ENCODE peak calls at places on chromosomes 16 and 17, in seven cellular contexts. One of them, this sample, is unnamed.

GRCh38 chr16:25010542-25010941 is 4.6 kb downstream of the ARHGAP17 start:
- DNase-seq in aorta: no peak
- DNase-seq in WERI-Rb-1: no peak
- DNase-seq in AG10803: no peak
- DNase-seq in AG04450: no peak
- DNase-seq in upper lobe of right lung: no peak
- DNase-seq in body of pancreas: no peak
- DNase-seq in this sample: no peak

GRCh38 chr17:76123127-76123499 is 17.9 kb downstream of the FOXJ1 start:
- DNase-seq in AG04450: no peak
- DNase-seq in aorta: no peak
- DNase-seq in AG10803: no peak
- DNase-seq in WERI-Rb-1: no peak
- DNase-seq in upper lobe of right lung: no peak
- DNase-seq in body of pancreas: no peak
- DNase-seq in this sample: no peak

GRCh38 chr17:12789976-12790805 is 893 bp downstream of the ARHGAP44 start:
- DNase-seq in upper lobe of right lung: peak
- DNase-seq in body of pancreas: peak
- DNase-seq in AG10803: no peak
- DNase-seq in AG04450: no peak
- DNase-seq in WERI-Rb-1: peak
- DNase-seq in aorta: peak
- DNase-seq in this sample: no peak

GRCh38 chr17:9350083-9350482 is 225.5 kb downstream of the STX8 start:
- DNase-seq in WERI-Rb-1: no peak
- DNase-seq in body of pancreas: no peak
- DNase-seq in upper lobe of right lung: no peak
- DNase-seq in AG04450: peak
- DNase-seq in aorta: no peak
- DNase-seq in AG10803: peak
- DNase-seq in this sample: peak

GRCh38 chr16:87686697-87687570 is 78.9 kb downstream of the KLHDC4 start:
- DNase-seq in body of pancreas: no peak
- DNase-seq in WERI-Rb-1: no peak
- DNase-seq in aorta: no peak
- DNase-seq in AG10803: peak
- DNase-seq in upper lobe of right lung: no peak
- DNase-seq in AG04450: no peak
- DNase-seq in this sample: no peak

GRCh38 chr17:19978206-19978802 is 676 bp upstream of the AKAP10 start:
- DNase-seq in body of pancreas: no peak
- DNase-seq in AG10803: peak
- DNase-seq in aorta: no peak
- DNase-seq in AG04450: no peak
- DNase-seq in upper lobe of right lung: no peak
- DNase-seq in WERI-Rb-1: no peak
- DNase-seq in this sample: no peak

GRCh38 chr17:51612692-51613091 is 352.3 kb downstream of the UTP18 start:
- DNase-seq in AG04450: no peak
- DNase-seq in aorta: no peak
- DNase-seq in WERI-Rb-1: no peak
- DNase-seq in AG10803: no peak
- DNase-seq in body of pancreas: no peak
- DNase-seq in upper lobe of right lung: no peak
- DNase-seq in this sample: no peak

GRCh38 chr17:3512512-3513171 is 36.8 kb downstream of the ASPA start:
- DNase-seq in aorta: peak
- DNase-seq in WERI-Rb-1: no peak
- DNase-seq in upper lobe of right lung: no peak
- DNase-seq in body of pancreas: peak
- DNase-seq in AG04450: no peak
- DNase-seq in AG10803: peak
- DNase-seq in this sample: no peak

GRCh38 chr16:80899804-80900592 is 95.6 kb upstream of the CDYL2 start:
- DNase-seq in aorta: peak
- DNase-seq in upper lobe of right lung: peak
- DNase-seq in body of pancreas: peak
- DNase-seq in WERI-Rb-1: no peak
- DNase-seq in AG10803: peak
- DNase-seq in AG04450: peak
- DNase-seq in this sample: peak

GRCh38 chr17:58362368-58363014 is 10.5 kb upstream of the SUPT4H1 start:
- DNase-seq in body of pancreas: no peak
- DNase-seq in upper lobe of right lung: no peak
- DNase-seq in aorta: no peak
- DNase-seq in AG10803: no peak
- DNase-seq in AG04450: no peak
- DNase-seq in WERI-Rb-1: no peak
- DNase-seq in this sample: no peak

GRCh38 chr16:425740-426114 is 278 bp downstream of the RAB11FIP3 start:
- DNase-seq in aorta: no peak
- DNase-seq in body of pancreas: no peak
- DNase-seq in WERI-Rb-1: no peak
- DNase-seq in AG10803: no peak
- DNase-seq in AG04450: no peak
- DNase-seq in upper lobe of right lung: no peak
- DNase-seq in this sample: no peak

GRCh38 chr17:37813753-37814152 is 68.9 kb upstream of the HNF1B start:
- DNase-seq in body of pancreas: no peak
- DNase-seq in aorta: no peak
- DNase-seq in AG04450: peak
- DNase-seq in WERI-Rb-1: no peak
- DNase-seq in upper lobe of right lung: no peak
- DNase-seq in AG10803: peak
- DNase-seq in this sample: peak

GRCh38 chr16:30509081-30509480 is 17.3 kb downstream of the ZNF768 start:
- DNase-seq in AG10803: no peak
- DNase-seq in body of pancreas: no peak
- DNase-seq in WERI-Rb-1: no peak
- DNase-seq in aorta: no peak
- DNase-seq in AG04450: no peak
- DNase-seq in upper lobe of right lung: no peak
- DNase-seq in this sample: no peak

GRCh38 chr17:40106760-40107265 is 6.4 kb upstream of the NR1D1 start:
- DNase-seq in upper lobe of right lung: no peak
- DNase-seq in body of pancreas: no peak
- DNase-seq in WERI-Rb-1: peak
- DNase-seq in AG10803: no peak
- DNase-seq in aorta: no peak
- DNase-seq in AG04450: no peak
- DNase-seq in this sample: no peak

GRCh38 chr17:77736207-77736600 is 222.3 kb upstream of the TNRC6C start:
- DNase-seq in AG04450: no peak
- DNase-seq in AG10803: no peak
- DNase-seq in upper lobe of right lung: no peak
- DNase-seq in WERI-Rb-1: no peak
- DNase-seq in body of pancreas: no peak
- DNase-seq in aorta: no peak
- DNase-seq in this sample: no peak

GRCh38 chr16:48963306-48963705 is 318.3 kb downstream of the CBLN1 start:
- DNase-seq in WERI-Rb-1: peak
- DNase-seq in upper lobe of right lung: no peak
- DNase-seq in body of pancreas: no peak
- DNase-seq in aorta: no peak
- DNase-seq in AG10803: peak
- DNase-seq in AG04450: no peak
- DNase-seq in this sample: no peak

GRCh38 chr16:29645699-29646187 is 17.3 kb upstream of the SPN start:
- DNase-seq in body of pancreas: no peak
- DNase-seq in AG10803: no peak
- DNase-seq in upper lobe of right lung: no peak
- DNase-seq in WERI-Rb-1: no peak
- DNase-seq in AG04450: no peak
- DNase-seq in aorta: no peak
- DNase-seq in this sample: no peak

GRCh38 chr17:58487589-58488427 is at the start of gene HSF5:
- DNase-seq in AG10803: no peak
- DNase-seq in aorta: peak
- DNase-seq in WERI-Rb-1: no peak
- DNase-seq in body of pancreas: peak
- DNase-seq in upper lobe of right lung: peak
- DNase-seq in AG04450: no peak
- DNase-seq in this sample: no peak

GRCh38 chr17:30316736-30317135 is 17.1 kb downstream of the TMIGD1 start:
- DNase-seq in AG04450: no peak
- DNase-seq in aorta: no peak
- DNase-seq in body of pancreas: no peak
- DNase-seq in upper lobe of right lung: no peak
- DNase-seq in AG10803: no peak
- DNase-seq in WERI-Rb-1: no peak
- DNase-seq in this sample: no peak

GRCh38 chr16:20410153-20410723 is 904 bp downstream of the ACSM5 start:
- DNase-seq in body of pancreas: no peak
- DNase-seq in upper lobe of right lung: no peak
- DNase-seq in AG10803: no peak
- DNase-seq in WERI-Rb-1: no peak
- DNase-seq in aorta: no peak
- DNase-seq in AG04450: no peak
- DNase-seq in this sample: no peak
- H3K4me3 ChIP-seq in body of pancreas: no peak
- H3K4me3 ChIP-seq in upper lobe of right lung: no peak
- H3K4me3 ChIP-seq in AG10803: no peak
- H3K4me3 ChIP-seq in WERI-Rb-1: no peak
- H3K4me3 ChIP-seq in aorta: no peak
- H3K4me3 ChIP-seq in AG04450: no peak
- H3K4me3 ChIP-seq in this sample: no peak

DNA sequence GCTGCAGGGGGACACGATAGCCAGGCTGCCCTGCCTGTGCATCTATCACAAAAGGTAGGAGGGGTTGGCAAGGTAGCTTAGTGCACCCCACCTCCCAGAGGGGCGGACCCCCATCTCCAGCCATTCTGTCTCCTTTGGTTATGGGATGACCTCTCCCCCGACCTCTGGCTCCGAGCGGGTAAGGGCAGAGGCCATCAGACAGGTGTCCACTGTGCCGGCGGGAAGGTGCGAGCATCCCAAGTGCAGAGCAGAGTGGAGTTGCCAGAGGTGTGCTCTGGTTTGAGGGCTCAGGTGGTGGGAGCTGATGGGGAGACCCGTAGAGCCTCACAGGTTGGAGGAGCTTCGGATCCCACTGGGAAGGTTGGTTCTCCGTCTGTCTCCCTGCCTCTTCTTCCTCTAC is 11.7 kb downstream of the LDHD start:
- DNase-seq in WERI-Rb-1: no peak
- DNase-seq in body of pancreas: no peak
- DNase-seq in AG04450: no peak
- DNase-seq in aorta: peak
- DNase-seq in AG10803: no peak
- DNase-seq in upper lobe of right lung: no peak
- DNase-seq in this sample: no peak
- H3K4me3 ChIP-seq in WERI-Rb-1: no peak
- H3K4me3 ChIP-seq in body of pancreas: no peak
- H3K4me3 ChIP-seq in AG04450: no peak
- H3K4me3 ChIP-seq in aorta: no peak
- H3K4me3 ChIP-seq in AG10803: no peak
- H3K4me3 ChIP-seq in upper lobe of right lung: no peak
- H3K4me3 ChIP-seq in this sample: no peak

GRCh38 chr17:7855643-7856080 is 796 bp downstream of the TMEM88 start:
- DNase-seq in aorta: peak
- DNase-seq in WERI-Rb-1: no peak
- DNase-seq in AG10803: no peak
- DNase-seq in body of pancreas: no peak
- DNase-seq in AG04450: no peak
- DNase-seq in upper lobe of right lung: no peak
- DNase-seq in this sample: no peak
- H3K4me3 ChIP-seq in aorta: no peak
- H3K4me3 ChIP-seq in WERI-Rb-1: peak
- H3K4me3 ChIP-seq in AG10803: peak
- H3K4me3 ChIP-seq in body of pancreas: no peak
- H3K4me3 ChIP-seq in AG04450: peak
- H3K4me3 ChIP-seq in upper lobe of right lung: peak
- H3K4me3 ChIP-seq in this sample: peak

GRCh38 chr17:1498869-1499268 is 6.4 kb upstream of the MYO1C start:
- DNase-seq in body of pancreas: no peak
- DNase-seq in WERI-Rb-1: no peak
- DNase-seq in AG10803: peak
- DNase-seq in aorta: no peak
- DNase-seq in upper lobe of right lung: no peak
- DNase-seq in AG04450: peak
- DNase-seq in this sample: peak
- H3K4me3 ChIP-seq in body of pancreas: no peak
- H3K4me3 ChIP-seq in WERI-Rb-1: no peak
- H3K4me3 ChIP-seq in AG10803: no peak
- H3K4me3 ChIP-seq in aorta: no peak
- H3K4me3 ChIP-seq in upper lobe of right lung: no peak
- H3K4me3 ChIP-seq in AG04450: no peak
- H3K4me3 ChIP-seq in this sample: no peak

This sample was measured in AG09309.